ENCODE peak calls at places on chromosomes 4 and X, in ten cellular contexts. One of them, this sample, is unnamed.
A peak's percentile ranks its signal among the peaks of the same experiment; 100 is the strongest.

GRCh38 chr4:157957905-157958304 is 214.9 kb downstream of the GASK1B start:
- DNase-seq in heart right ventricle: no peak
- DNase-seq in mammary epithelial cell: no peak
- DNase-seq in pancreas: no peak
- DNase-seq in left ventricle myocardium inferior: no peak
- DNase-seq in suprapubic skin: no peak
- DNase-seq in CD8-positive, alpha-beta T cell: no peak
- DNase-seq in heart left ventricle: no peak
- DNase-seq in psoas muscle: no peak
- DNase-seq in adrenal gland: no peak
- DNase-seq in this sample: no peak

GRCh38 chrX:39304746-39305145 is 503.5 kb downstream of the MID1IP1 start:
- DNase-seq in adrenal gland: no peak
- DNase-seq in heart right ventricle: no peak
- DNase-seq in suprapubic skin: no peak
- DNase-seq in psoas muscle: no peak
- DNase-seq in pancreas: no peak
- DNase-seq in mammary epithelial cell: no peak
- DNase-seq in heart left ventricle: no peak
- DNase-seq in CD8-positive, alpha-beta T cell: no peak
- DNase-seq in left ventricle myocardium inferior: no peak
- DNase-seq in this sample: no peak

GRCh38 chr4:145451895-145452294 is 29.8 kb upstream of the SMAD1 start:
- DNase-seq in psoas muscle: no peak
- DNase-seq in suprapubic skin: no peak
- DNase-seq in adrenal gland: no peak
- DNase-seq in mammary epithelial cell: no peak
- DNase-seq in pancreas: no peak
- DNase-seq in CD8-positive, alpha-beta T cell: no peak
- DNase-seq in left ventricle myocardium inferior: no peak
- DNase-seq in heart right ventricle: no peak
- DNase-seq in heart left ventricle: no peak
- DNase-seq in this sample: no peak

GRCh38 chrX:154354516-154354915 is 19.9 kb downstream of the FLNA start:
- DNase-seq in heart right ventricle: no peak
- DNase-seq in suprapubic skin: no peak
- DNase-seq in heart left ventricle: no peak
- DNase-seq in mammary epithelial cell: no peak
- DNase-seq in left ventricle myocardium inferior: no peak
- DNase-seq in CD8-positive, alpha-beta T cell: no peak
- DNase-seq in psoas muscle: no peak
- DNase-seq in adrenal gland: no peak
- DNase-seq in pancreas: no peak
- DNase-seq in this sample: no peak

GRCh38 chr4:33067221-33067620 is 2347.1 kb downstream of the PCDH7 start:
- DNase-seq in psoas muscle: no peak
- DNase-seq in CD8-positive, alpha-beta T cell: no peak
- DNase-seq in heart left ventricle: no peak
- DNase-seq in heart right ventricle: no peak
- DNase-seq in left ventricle myocardium inferior: no peak
- DNase-seq in mammary epithelial cell: no peak
- DNase-seq in suprapubic skin: no peak
- DNase-seq in adrenal gland: no peak
- DNase-seq in pancreas: no peak
- DNase-seq in this sample: no peak

GRCh38 chr4:37628977-37629609 is 57.1 kb downstream of the RELL1 start:
- DNase-seq in suprapubic skin: peak; percentile 75
- DNase-seq in heart left ventricle: no peak
- DNase-seq in CD8-positive, alpha-beta T cell: no peak
- DNase-seq in adrenal gland: peak; percentile 76
- DNase-seq in heart right ventricle: no peak
- DNase-seq in psoas muscle: peak; percentile 64
- DNase-seq in left ventricle myocardium inferior: no peak
- DNase-seq in pancreas: no peak
- DNase-seq in mammary epithelial cell: peak; percentile 60
- DNase-seq in this sample: peak; percentile 21

GRCh38 chr4:94570558-94570957 is 118.8 kb downstream of the PDLIM5 start:
- DNase-seq in heart right ventricle: no peak
- DNase-seq in left ventricle myocardium inferior: no peak
- DNase-seq in CD8-positive, alpha-beta T cell: no peak
- DNase-seq in mammary epithelial cell: no peak
- DNase-seq in heart left ventricle: no peak
- DNase-seq in pancreas: no peak
- DNase-seq in adrenal gland: no peak
- DNase-seq in suprapubic skin: no peak
- DNase-seq in psoas muscle: no peak
- DNase-seq in this sample: no peak

GRCh38 chrX:155779831-155780230 is 101.3 kb upstream of the VAMP7 start:
- DNase-seq in pancreas: no peak
- DNase-seq in psoas muscle: no peak
- DNase-seq in adrenal gland: no peak
- DNase-seq in left ventricle myocardium inferior: no peak
- DNase-seq in suprapubic skin: no peak
- DNase-seq in heart left ventricle: no peak
- DNase-seq in heart right ventricle: no peak
- DNase-seq in CD8-positive, alpha-beta T cell: no peak
- DNase-seq in mammary epithelial cell: no peak
- DNase-seq in this sample: no peak

GRCh38 chrX:22585831-22586230 is 313.1 kb downstream of the CBLL2 start:
- DNase-seq in heart right ventricle: no peak
- DNase-seq in adrenal gland: no peak
- DNase-seq in heart left ventricle: no peak
- DNase-seq in mammary epithelial cell: no peak
- DNase-seq in suprapubic skin: no peak
- DNase-seq in CD8-positive, alpha-beta T cell: no peak
- DNase-seq in left ventricle myocardium inferior: no peak
- DNase-seq in pancreas: no peak
- DNase-seq in psoas muscle: no peak
- DNase-seq in this sample: no peak

GRCh38 chr4:156420557-156420956 is 466.9 kb upstream of the CTSO start:
- DNase-seq in heart right ventricle: no peak
- DNase-seq in psoas muscle: no peak
- DNase-seq in pancreas: no peak
- DNase-seq in adrenal gland: no peak
- DNase-seq in heart left ventricle: no peak
- DNase-seq in left ventricle myocardium inferior: no peak
- DNase-seq in mammary epithelial cell: no peak
- DNase-seq in suprapubic skin: no peak
- DNase-seq in CD8-positive, alpha-beta T cell: no peak
- DNase-seq in this sample: no peak

GRCh38 chr4:156419080-156419638 is 465.5 kb upstream of the CTSO start:
- DNase-seq in psoas muscle: no peak
- DNase-seq in suprapubic skin: no peak
- DNase-seq in left ventricle myocardium inferior: no peak
- DNase-seq in heart right ventricle: no peak
- DNase-seq in CD8-positive, alpha-beta T cell: no peak
- DNase-seq in mammary epithelial cell: no peak
- DNase-seq in pancreas: no peak
- DNase-seq in heart left ventricle: no peak
- DNase-seq in adrenal gland: no peak
- DNase-seq in this sample: no peak

DNA sequence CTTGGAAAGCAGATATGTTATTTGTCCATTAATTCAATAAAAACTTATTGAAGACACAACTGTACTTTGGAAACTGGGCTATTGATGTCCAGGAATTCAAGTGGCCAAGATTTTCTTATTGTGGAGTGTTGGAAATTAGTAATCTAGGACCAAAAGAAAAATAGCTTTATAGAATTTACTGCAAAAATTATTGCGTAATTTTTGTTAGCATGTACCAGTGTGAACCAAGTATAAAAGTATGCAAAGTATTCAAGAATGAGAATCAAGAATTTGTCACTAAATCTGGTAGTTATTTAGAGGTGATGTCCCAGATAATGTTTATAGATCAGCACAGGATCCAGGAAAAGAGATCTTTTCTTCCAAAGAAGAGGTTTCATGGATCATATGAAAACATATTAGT is 468.9 kb upstream of the CTSO start:
- DNase-seq in heart right ventricle: no peak
- DNase-seq in pancreas: no peak
- DNase-seq in left ventricle myocardium inferior: no peak
- DNase-seq in CD8-positive, alpha-beta T cell: no peak
- DNase-seq in mammary epithelial cell: no peak
- DNase-seq in suprapubic skin: no peak
- DNase-seq in heart left ventricle: no peak
- DNase-seq in adrenal gland: no peak
- DNase-seq in psoas muscle: no peak
- DNase-seq in this sample: no peak
- H3K4me1 ChIP-seq in heart right ventricle: no peaks in the 10 kb centered on the region
- H3K4me1 ChIP-seq in pancreas: no peaks in the 10 kb centered on the region
- H3K4me1 ChIP-seq in left ventricle myocardium inferior: no peaks in the 10 kb centered on the region
- H3K4me1 ChIP-seq in CD8-positive, alpha-beta T cell: no peaks in the 10 kb centered on the region
- H3K4me1 ChIP-seq in mammary epithelial cell: peaks cover 2% of the 10 kb centered on the region
- H3K4me1 ChIP-seq in suprapubic skin: no peaks in the 10 kb centered on the region
- H3K4me1 ChIP-seq in heart left ventricle: no peaks in the 10 kb centered on the region
- H3K4me1 ChIP-seq in adrenal gland: no peaks in the 10 kb centered on the region
- H3K4me1 ChIP-seq in psoas muscle: no peaks in the 10 kb centered on the region
- H3K4me1 ChIP-seq in this sample: no peaks in the 10 kb centered on the region

GRCh38 chr4:42579903-42580302 is 77.0 kb downstream of the ATP8A1 start:
- DNase-seq in heart right ventricle: no peak
- DNase-seq in heart left ventricle: no peak
- DNase-seq in psoas muscle: no peak
- DNase-seq in suprapubic skin: no peak
- DNase-seq in left ventricle myocardium inferior: no peak
- DNase-seq in CD8-positive, alpha-beta T cell: no peak
- DNase-seq in adrenal gland: no peak
- DNase-seq in pancreas: no peak
- DNase-seq in mammary epithelial cell: no peak
- DNase-seq in this sample: no peak

GRCh38 chr4:42574873-42575272 is 82.0 kb downstream of the ATP8A1 start:
- DNase-seq in mammary epithelial cell: no peak
- DNase-seq in CD8-positive, alpha-beta T cell: no peak
- DNase-seq in heart left ventricle: no peak
- DNase-seq in adrenal gland: no peak
- DNase-seq in suprapubic skin: no peak
- DNase-seq in left ventricle myocardium inferior: no peak
- DNase-seq in psoas muscle: no peak
- DNase-seq in pancreas: no peak
- DNase-seq in heart right ventricle: no peak
- DNase-seq in this sample: no peak

GRCh38 chr4:42573249-42573648 is 83.7 kb downstream of the ATP8A1 start:
- DNase-seq in adrenal gland: no peak
- DNase-seq in pancreas: no peak
- DNase-seq in heart left ventricle: no peak
- DNase-seq in mammary epithelial cell: no peak
- DNase-seq in CD8-positive, alpha-beta T cell: no peak
- DNase-seq in heart right ventricle: no peak
- DNase-seq in suprapubic skin: no peak
- DNase-seq in psoas muscle: no peak
- DNase-seq in left ventricle myocardium inferior: no peak
- DNase-seq in this sample: no peak

DNA sequence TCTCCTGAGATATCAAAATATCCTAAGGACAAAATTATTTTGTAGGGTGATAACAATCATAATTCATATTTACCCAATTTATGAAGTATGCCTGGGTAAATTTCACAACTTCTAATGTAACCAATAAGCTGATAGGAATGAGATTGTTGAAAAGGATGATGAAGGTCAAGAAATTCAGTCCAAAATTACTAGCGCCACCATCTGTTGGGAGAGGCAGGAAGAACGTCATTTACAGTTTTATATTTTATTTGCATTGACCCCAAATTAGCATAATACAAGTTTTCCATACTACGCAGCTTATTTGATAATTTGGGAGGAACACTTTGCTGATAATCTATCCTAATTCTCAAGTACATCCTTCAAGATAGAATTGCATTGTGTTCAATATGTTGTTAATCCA is 78.7 kb downstream of the ATP8A1 start:
- DNase-seq in suprapubic skin: no peak
- DNase-seq in pancreas: no peak
- DNase-seq in heart left ventricle: no peak
- DNase-seq in heart right ventricle: no peak
- DNase-seq in mammary epithelial cell: no peak
- DNase-seq in left ventricle myocardium inferior: no peak
- DNase-seq in psoas muscle: no peak
- DNase-seq in adrenal gland: no peak
- DNase-seq in CD8-positive, alpha-beta T cell: no peak
- DNase-seq in this sample: no peak
- TF ChIP-seq CTCF in suprapubic skin: no peak
- TF ChIP-seq CTCF in pancreas: no peak
- TF ChIP-seq CTCF in heart left ventricle: no peak
- TF ChIP-seq CTCF in heart right ventricle: no peak
- TF ChIP-seq CTCF in mammary epithelial cell: no peak
- TF ChIP-seq CTCF in left ventricle myocardium inferior: no peak
- TF ChIP-seq CTCF in psoas muscle: no peak
- TF ChIP-seq CTCF in adrenal gland: no peak
- TF ChIP-seq CTCF in CD8-positive, alpha-beta T cell: no peak
- TF ChIP-seq CTCF in this sample: no peak

GRCh38 chr4:127896069-127896468 is 15.4 kb downstream of the PLK4 start:
- DNase-seq in heart left ventricle: no peak
- DNase-seq in adrenal gland: no peak
- DNase-seq in pancreas: no peak
- DNase-seq in suprapubic skin: no peak
- DNase-seq in left ventricle myocardium inferior: no peak
- DNase-seq in mammary epithelial cell: no peak
- DNase-seq in CD8-positive, alpha-beta T cell: no peak
- DNase-seq in heart right ventricle: no peak
- DNase-seq in psoas muscle: no peak
- DNase-seq in this sample: no peak
- H3K4me1 ChIP-seq in heart left ventricle: no peaks in the 10 kb centered on the region
- H3K4me1 ChIP-seq in adrenal gland: peaks cover 5% of the 10 kb centered on the region
- H3K4me1 ChIP-seq in pancreas: no peaks in the 10 kb centered on the region
- H3K4me1 ChIP-seq in suprapubic skin: no peaks in the 10 kb centered on the region
- H3K4me1 ChIP-seq in left ventricle myocardium inferior: no peaks in the 10 kb centered on the region
- H3K4me1 ChIP-seq in mammary epithelial cell: no peaks in the 10 kb centered on the region
- H3K4me1 ChIP-seq in CD8-positive, alpha-beta T cell: no peaks in the 10 kb centered on the region
- H3K4me1 ChIP-seq in heart right ventricle: no peaks in the 10 kb centered on the region
- H3K4me1 ChIP-seq in psoas muscle: no peaks in the 10 kb centered on the region
- H3K4me1 ChIP-seq in this sample: no peaks in the 10 kb centered on the region

GRCh38 chrX:80812176-80812575 is 2.5 kb upstream of the BRWD3 start:
- DNase-seq in left ventricle myocardium inferior: peak; percentile 19
- DNase-seq in suprapubic skin: no peak
- DNase-seq in heart left ventricle: peak; percentile 35
- DNase-seq in heart right ventricle: no peak
- DNase-seq in adrenal gland: peak; percentile 51
- DNase-seq in mammary epithelial cell: peak; percentile 11
- DNase-seq in psoas muscle: no peak
- DNase-seq in CD8-positive, alpha-beta T cell: peak; percentile 0
- DNase-seq in pancreas: no peak
- DNase-seq in this sample: peak; percentile 41
- TF ChIP-seq CTCF in left ventricle myocardium inferior: peak; percentile 36
- TF ChIP-seq CTCF in suprapubic skin: no peak
- TF ChIP-seq CTCF in heart left ventricle: no peak
- TF ChIP-seq CTCF in heart right ventricle: peak; percentile 22
- TF ChIP-seq CTCF in adrenal gland: no peak
- TF ChIP-seq CTCF in mammary epithelial cell: no peak
- TF ChIP-seq CTCF in psoas muscle: no peak
- TF ChIP-seq CTCF in CD8-positive, alpha-beta T cell: no peak
- TF ChIP-seq CTCF in pancreas: no peak
- TF ChIP-seq CTCF in this sample: no peak